ENCODE peak calls at places on chromosomes 6 and 20, in four cellular contexts. N is fibroblast of pulmonary artery, B is HFF-Myc, Q is adrenal gland. T is an unnamed sample.

GRCh38 chr20:22601361-22602141 is 17.2 kb upstream of the FOXA2 start:
- DNase-seq in N (no peak), B (no peak), Q (no peak), T (no peak)

GRCh38 chr6:110859335-110859792 is 15.2 kb upstream of the AMD1 start:
- DNase-seq in N (no peak), B (no peak), Q (peak; percentile 48), T (no peak)

GRCh38 chr6:35733633-35734032 is 3.2 kb upstream of the ARMC12 start:
- DNase-seq in N (no peak), B (no peak), Q (no peak), T (no peak)

GRCh38 chr20:40564997-40565680 is 123.9 kb downstream of the MAFB start:
- DNase-seq in N (peak; percentile 83), B (peak; percentile 20), Q (no peak), T (peak; percentile 90)

GRCh38 chr6:139654888-139655782 is 280.7 kb upstream of the CITED2 start:
- DNase-seq in N (no peak), B (no peak), Q (no peak), T (no peak)

GRCh38 chr6:35094183-35094582 is 47.0 kb downstream of the TCP11 start:
- DNase-seq in N (no peak), B (no peak), Q (peak; percentile 58), T (no peak)

GRCh38 chr6:626236-626635 is 30.7 kb downstream of the HUS1B start:
- DNase-seq in N (no peak), B (no peak), Q (no peak), T (peak; percentile 50)

GRCh38 chr6:3247255-3248146 is 11.2 kb upstream of the PSMG4 start:
- DNase-seq in N (peak; percentile 81), B (peak; percentile 50), Q (peak; percentile 84), T (peak; percentile 97)

GRCh38 chr20:41989935-41990635 is 371.9 kb upstream of the CHD6 start:
- DNase-seq in N (peak; percentile 2), B (no peak), Q (no peak), T (no peak)

GRCh38 chr6:33061987-33062386 is 11.5 kb downstream of the HLA-DPA1 start:
- DNase-seq in N (peak; percentile 38), B (no peak), Q (no peak), T (peak; percentile 9)

GRCh38 chr20:49775229-49775693 is 37.4 kb upstream of the SLC9A8 start:
- DNase-seq in N (peak; percentile 98), B (peak; percentile 48), Q (peak; percentile 96), T (peak; percentile 86)

GRCh38 chr20:57890254-57890800 is 180.5 kb upstream of the PMEPA1 start:
- DNase-seq in N (no peak), B (no peak), Q (no peak), T (no peak)

GRCh38 chr6:88008821-88009220 is 38.8 kb upstream of the SPACA1 start:
- DNase-seq in N (no peak), B (no peak), Q (no peak), T (peak; percentile 56)

DNA sequence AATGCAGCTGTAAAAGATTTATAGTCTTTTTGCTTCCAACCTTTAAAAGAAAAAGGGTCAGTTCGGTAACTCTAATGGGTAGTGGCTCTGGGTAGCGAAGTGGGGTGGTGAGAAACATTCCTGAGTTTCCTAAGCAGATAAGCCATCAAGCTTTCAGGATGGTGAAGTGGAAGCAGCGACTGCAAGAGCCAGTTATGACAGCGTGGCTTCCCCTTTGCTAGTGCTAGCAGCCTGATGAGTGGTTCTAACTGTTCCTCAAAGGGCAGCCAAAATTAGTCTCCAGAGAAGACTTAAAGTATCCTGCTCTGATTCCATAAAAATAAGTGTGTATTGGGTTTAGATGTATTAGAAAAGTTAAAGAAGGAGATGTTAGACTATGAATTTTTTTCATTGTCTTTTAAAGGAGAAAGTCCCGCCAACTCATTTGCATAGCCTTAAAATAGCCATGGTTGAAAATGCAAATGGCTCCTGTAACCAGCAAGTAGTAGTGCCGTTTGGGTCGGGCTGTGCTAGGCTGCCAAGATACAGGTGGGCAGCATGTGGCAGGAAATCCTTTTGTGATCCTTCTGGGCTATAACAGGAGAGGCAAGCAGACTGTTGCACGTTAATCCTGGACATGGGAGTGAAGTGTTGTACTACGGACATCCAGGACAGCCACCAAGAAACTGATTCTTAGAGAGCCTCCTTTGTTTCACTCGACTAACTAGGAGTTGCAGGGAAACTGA is 18.0 kb downstream of the ELOVL2 start:
- DNase-seq in N (no peak), B (no peak), Q (no peak), T (no peak)
- H3K4me3 ChIP-seq in N (no peak overlapping the region), B (no peak overlapping the region), Q (no peak overlapping the region), T (no peak overlapping the region)

DNA sequence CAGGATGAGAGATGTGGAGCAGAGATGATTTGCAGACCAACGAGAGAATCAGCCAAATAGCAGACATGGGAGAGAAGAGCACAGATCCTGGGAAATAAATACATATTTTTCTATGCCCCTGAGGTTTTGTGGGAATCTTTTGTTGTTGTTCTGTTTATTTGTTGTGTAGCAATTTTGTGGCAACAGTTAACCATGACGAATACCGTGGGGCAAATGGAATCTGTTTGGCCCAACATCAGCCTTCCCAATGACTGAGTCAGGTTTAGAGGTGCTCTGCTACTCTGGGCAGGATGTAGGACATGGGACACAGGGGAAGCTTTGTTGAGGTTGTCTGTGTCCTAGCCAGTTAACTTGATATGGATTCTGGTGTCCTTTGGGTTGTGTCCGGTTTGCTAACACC is 7.9 kb upstream of the SLC2A10 start:
- DNase-seq in N (no peak), B (no peak), Q (no peak), T (no peak)
- H3K4me3 ChIP-seq in N (no peak overlapping the region), B (no peak overlapping the region), Q (no peak overlapping the region), T (no peak overlapping the region)

GRCh38 chr20:38446441-38447209 is 11.5 kb upstream of the SNHG17 start:
- DNase-seq in N (peak; percentile 96), B (peak; percentile 75), Q (peak; percentile 95), T (peak; percentile 97)

GRCh38 chr20:38447251-38447661 is 12.1 kb upstream of the SNHG17 start:
- DNase-seq in N (no peak), B (no peak), Q (no peak), T (no peak)

GRCh38 chr20:38447931-38448675 is 13.0 kb upstream of the SNHG17 start:
- DNase-seq in N (no peak), B (no peak), Q (no peak), T (no peak)

GRCh38 chr20:38445402-38445801 is 10.3 kb upstream of the SNHG17 start:
- DNase-seq in N (no peak), B (no peak), Q (no peak), T (no peak)

GRCh38 chr20:38445901-38446425 is 10.8 kb upstream of the SNHG17 start:
- DNase-seq in N (no peak), B (no peak), Q (no peak), T (no peak)
- H3K4me3 ChIP-seq in N (peak overlapping the region; percentile 95), B (peak overlapping the region; percentile 89), Q (no peak overlapping the region), T (no peak overlapping the region)

DNA sequence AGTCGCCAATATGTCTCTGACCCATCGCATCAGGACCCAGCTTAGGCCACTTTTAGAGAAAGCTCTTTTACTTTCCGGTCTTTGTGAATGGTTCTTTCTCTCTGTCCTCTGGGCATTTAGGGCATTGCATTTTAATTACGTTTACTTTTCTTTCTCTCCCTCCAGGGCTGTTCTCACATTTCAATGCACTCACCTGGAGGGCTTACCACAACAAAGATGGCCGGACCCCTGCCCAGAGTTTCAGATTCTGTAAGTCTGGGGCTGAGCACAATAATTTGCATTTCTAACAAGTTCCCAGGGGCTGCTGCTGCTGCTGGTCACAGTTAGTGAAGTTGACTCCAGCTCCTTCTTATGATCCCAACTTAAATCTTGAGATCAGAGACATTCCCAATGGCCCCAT is 3.0 kb downstream of the ANKRD66 start:
- DNase-seq in N (no peak), B (no peak), Q (no peak), T (no peak)
- H3K4me3 ChIP-seq in N (no peak overlapping the region), B (no peak overlapping the region), Q (no peak overlapping the region), T (no peak overlapping the region)

DNA sequence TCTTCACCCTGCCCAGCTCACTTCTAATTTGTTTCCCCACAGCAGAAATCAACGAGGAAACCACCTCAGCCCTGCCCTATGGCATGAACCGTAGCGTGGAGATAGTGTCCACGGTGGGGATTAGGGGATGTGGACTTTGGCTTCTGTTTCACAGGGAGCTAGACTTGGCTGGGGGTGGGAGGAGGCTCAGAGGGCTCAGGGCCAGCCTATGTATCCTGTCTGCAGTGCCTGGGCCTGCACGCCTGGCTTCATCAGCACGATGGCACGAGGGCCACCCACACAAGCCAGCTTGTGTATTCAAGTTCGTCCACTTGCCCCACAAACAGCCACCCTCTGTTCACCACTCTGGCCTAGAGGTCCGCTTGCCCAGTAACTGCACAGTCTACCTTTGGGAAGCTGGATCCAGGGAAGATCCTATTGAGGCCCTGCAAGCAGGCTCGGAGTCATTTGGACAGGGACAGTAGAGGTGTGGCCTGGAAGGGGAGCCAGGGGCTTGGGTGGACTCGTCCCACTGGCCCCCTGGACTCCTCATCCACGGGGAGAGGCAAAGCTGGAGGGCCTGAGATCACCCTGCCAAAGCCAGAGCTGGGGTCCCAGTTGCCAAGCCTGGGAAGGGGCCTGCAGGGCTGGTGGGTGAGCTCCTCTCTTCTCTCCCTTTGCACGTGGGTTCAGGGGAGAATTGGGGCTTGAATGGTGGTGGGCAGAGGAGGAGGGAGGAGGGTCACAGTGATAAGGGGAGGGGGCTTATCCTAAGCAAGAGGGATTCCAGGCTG is 38.0 kb upstream of the FAM83D start:
- DNase-seq in N (no peak), B (no peak), Q (no peak), T (no peak)
- H3K4me3 ChIP-seq in N (no peak overlapping the region), B (no peak overlapping the region), Q (no peak overlapping the region), T (no peak overlapping the region)

GRCh38 chr6:116406678-116407345 is 36.1 kb downstream of the DSE start:
- DNase-seq in N (peak; percentile 49), B (no peak), Q (no peak), T (peak; percentile 67)

GRCh38 chr6:116403205-116403604 is 32.5 kb downstream of the DSE start:
- DNase-seq in N (no peak), B (no peak), Q (no peak), T (no peak)

GRCh38 chr6:116404706-116405105 is 34.0 kb downstream of the DSE start:
- DNase-seq in N (peak; percentile 59), B (no peak), Q (no peak), T (no peak)

GRCh38 chr6:116405147-116405546 is 34.4 kb downstream of the DSE start:
- DNase-seq in N (no peak), B (peak; percentile 88), Q (no peak), T (peak; percentile 73)

DNA sequence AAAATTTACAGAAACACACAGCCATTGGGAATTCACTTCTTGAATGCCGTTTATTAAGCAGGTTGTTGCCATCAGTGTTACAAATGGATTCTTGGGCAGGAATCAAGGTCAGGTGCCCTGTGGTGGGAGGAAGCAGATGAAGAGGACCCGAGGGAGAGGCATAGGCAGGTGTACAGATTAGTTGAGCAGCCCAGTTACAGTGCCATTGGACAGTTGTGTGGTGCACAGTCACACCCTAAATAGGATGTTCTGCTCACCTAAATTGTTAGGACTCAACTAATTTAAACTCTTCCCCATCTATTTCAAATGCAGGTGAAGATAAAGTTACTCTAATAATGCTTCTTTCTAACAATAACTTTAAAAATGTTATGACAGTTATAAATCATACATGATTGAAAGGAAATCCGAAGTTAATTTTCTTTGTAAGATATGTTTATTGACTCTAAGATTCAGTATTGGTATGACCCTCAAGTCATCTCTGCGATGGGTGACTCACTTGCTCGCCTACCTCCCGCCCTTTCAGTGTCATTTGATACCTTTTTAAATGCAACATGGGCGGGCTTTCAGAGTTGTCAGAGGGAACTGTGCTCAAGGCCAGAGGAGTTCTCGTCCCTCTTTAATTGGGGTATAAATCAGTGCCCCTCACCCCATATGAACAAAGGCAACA is 35.0 kb downstream of the DSE start:
- DNase-seq in N (no peak), B (no peak), Q (no peak), T (peak; percentile 74)
- H3K4me3 ChIP-seq in N (no peak overlapping the region), B (peak overlapping the region; percentile 22), Q (no peak overlapping the region), T (no peak overlapping the region)

GRCh38 chr20:55514498-55514897 is 490.8 kb downstream of the CBLN4 start:
- DNase-seq in N (no peak), B (no peak), Q (no peak), T (no peak)
- H3K4me3 ChIP-seq in N (no peak overlapping the region), B (no peak overlapping the region), Q (no peak overlapping the region), T (no peak overlapping the region)

GRCh38 chr6:29926795-29927427 is 15.4 kb upstream of the HLA-A start:
- DNase-seq in N (peak; percentile 50), B (peak; percentile 25), Q (peak; percentile 80), T (peak; percentile 76)
- H3K4me3 ChIP-seq in N (peak overlapping the region; percentile 62), B (peak overlapping the region; percentile 51), Q (no peak overlapping the region), T (peak overlapping the region; percentile 88)

T was measured in choroid plexus epithelial cell.